ENCODE peak calls at places on chromosomes 16 and 17, in ten cellular contexts. E is dorsolateral prefrontal cortex, N is pancreas, I is AG09309, C is AG04449, O is fibroblast of pulmonary artery, M is ovary, S is HCT116, H is left ventricle myocardium inferior, X is bronchial epithelial cell. Z is an unnamed sample.

GRCh38 chr16:89873822-89874689 is 664 bp downstream of the TCF25 start:
- DNase-seq in H (peak), O (peak), X (peak), I (peak), E (peak), S (peak), C (peak), M (peak), N (peak), Z (peak)

GRCh38 chr16:76959166-76959565 is 231.8 kb upstream of the MON1B start:
- DNase-seq in S (no peak), M (no peak), O (no peak), C (no peak), I (no peak), N (no peak), E (no peak), H (no peak), X (peak), Z (no peak)

GRCh38 chr17:41547378-41547841 is 19.3 kb upstream of the KRT19 start:
- DNase-seq in M (peak), S (peak), O (peak), I (no peak), X (no peak), N (no peak), H (no peak), C (no peak), E (no peak), Z (no peak)

GRCh38 chr17:78493455-78494188 is 83.6 kb downstream of the DNAH17 start:
- DNase-seq in I (no peak), E (no peak), X (no peak), M (no peak), O (no peak), C (no peak), S (no peak), H (no peak), N (no peak), Z (no peak)

GRCh38 chr17:80086081-80086480 is 15.3 kb upstream of the GAA start:
- DNase-seq in X (no peak), S (no peak), I (no peak), C (no peak), O (no peak), E (no peak), N (no peak), H (no peak), M (no peak), Z (no peak)

GRCh38 chr16:27251561-27252205 is 16.9 kb downstream of the NSMCE1 start:
- DNase-seq in I (no peak), S (no peak), H (no peak), O (no peak), C (no peak), E (no peak), X (no peak), M (no peak), N (no peak), Z (no peak)

GRCh38 chr16:56388209-56388608 is 37.1 kb downstream of the AMFR start:
- DNase-seq in X (peak), M (no peak), C (no peak), I (no peak), N (no peak), S (no peak), E (no peak), O (no peak), H (no peak), Z (no peak)

GRCh38 chr17:39739020-39739884 is 1.5 kb downstream of the GRB7 start:
- DNase-seq in N (peak), X (peak), I (no peak), C (no peak), H (no peak), M (no peak), S (peak), E (no peak), O (no peak), Z (peak)

GRCh38 chr17:73311428-73311780 is 397 bp downstream of the CDC42EP4 start:
- DNase-seq in M (no peak), X (no peak), N (no peak), C (no peak), H (peak), E (no peak), O (no peak), I (no peak), S (no peak), Z (peak)

GRCh38 chr17:20028436-20028835 is 19.3 kb downstream of the SPECC1 start:
- DNase-seq in X (peak), O (peak), C (no peak), H (no peak), S (no peak), M (no peak), I (peak), E (no peak), N (no peak), Z (no peak)

GRCh38 chr16:77112701-77113100 is 78.3 kb upstream of the MON1B start:
- DNase-seq in E (no peak), H (no peak), O (no peak), N (no peak), S (no peak), I (no peak), M (no peak), X (no peak), C (no peak), Z (no peak)

GRCh38 chr16:3922241-3922640 is 41.7 kb upstream of the CREBBP start:
- DNase-seq in H (no peak), I (no peak), M (no peak), S (no peak), O (no peak), X (no peak), N (no peak), C (no peak), E (no peak), Z (peak)

GRCh38 chr16:15985144-15985543 is 35.7 kb downstream of the ABCC1 start:
- DNase-seq in H (no peak), X (no peak), I (no peak), E (no peak), M (no peak), N (no peak), S (no peak), C (no peak), O (no peak), Z (no peak)

GRCh38 chr17:80349437-80350160 is 65.4 kb upstream of the ENDOV start:
- DNase-seq in N (no peak), O (no peak), S (no peak), I (no peak), C (no peak), E (no peak), H (no peak), M (no peak), X (no peak), Z (no peak)

GRCh38 chr16:410516-411178 is 9.0 kb downstream of the DECR2 start:
- DNase-seq in N (peak), E (no peak), S (no peak), H (no peak), C (no peak), M (no peak), O (no peak), X (no peak), I (no peak), Z (no peak)

GRCh38 chr16:85856054-85856453 is 42.9 kb upstream of the IRF8 start:
- DNase-seq in E (no peak), C (no peak), O (no peak), X (no peak), S (no peak), I (no peak), N (no peak), M (no peak), H (no peak), Z (no peak)

GRCh38 chr16:1929578-1930337 is 11.5 kb upstream of the HS3ST6 start:
- DNase-seq in E (peak), X (peak), O (peak), H (peak), C (no peak), N (peak), M (peak), I (peak), S (no peak), Z (peak)

GRCh38 chr17:4940625-4941021 is 555 bp downstream of the RNF167 start:
- DNase-seq in M (no peak), I (no peak), H (no peak), C (no peak), S (no peak), X (no peak), E (no peak), O (no peak), N (no peak), Z (no peak)

GRCh38 chr17:44928136-44928535 is 12.8 kb upstream of the GFAP start:
- DNase-seq in I (no peak), H (peak), M (no peak), N (no peak), X (no peak), C (no peak), E (no peak), O (no peak), S (no peak), Z (peak)

GRCh38 chr16:58464916-58465731 is 34.8 kb upstream of the NDRG4 start:
- DNase-seq in S (no peak), I (no peak), H (no peak), M (no peak), N (no peak), C (no peak), E (no peak), O (peak), X (no peak), Z (no peak)

GRCh38 chr16:84815446-84815845 is 4.3 kb upstream of the CRISPLD2 start:
- DNase-seq in N (no peak), O (no peak), C (no peak), E (no peak), X (no peak), H (no peak), I (no peak), M (no peak), S (no peak), Z (no peak)

GRCh38 chr17:15963670-15964110 is 18.8 kb downstream of the ADORA2B start:
- DNase-seq in I (no peak), E (peak), S (peak), H (no peak), X (peak), N (no peak), O (peak), C (no peak), M (no peak), Z (no peak)

GRCh38 chr16:56632848-56633365 is 448 bp downstream of the MT1M start:
- DNase-seq in I (no peak), N (no peak), S (no peak), M (no peak), E (no peak), X (no peak), O (no peak), C (no peak), H (no peak), Z (no peak)

GRCh38 chr16:59192551-59193199 is 458.6 kb upstream of the GOT2 start:
- DNase-seq in X (no peak), N (no peak), O (peak), H (no peak), I (no peak), S (no peak), E (no peak), C (no peak), M (no peak), Z (no peak)

GRCh38 chr16:29900888-29901606 is 759 bp downstream of the ASPHD1 start:
- DNase-seq in X (no peak), S (no peak), E (no peak), O (peak), I (no peak), M (no peak), H (no peak), N (no peak), C (no peak), Z (peak)
- H3K4me3 ChIP-seq in X (peak), S (peak), E (peak), O (peak), I (peak), M (no peak), H (peak), N (peak), C (peak), Z (peak)

GRCh38 chr16:10579965-10580918 is at the start of gene EMP2:
- DNase-seq in O (peak), E (no peak), I (no peak), C (no peak), S (peak), H (peak), N (peak), M (peak), X (peak), Z (peak)
- TF ChIP-seq CTCF in O (peak), E (peak), I (peak), C (peak), S (peak), H (peak), N (no peak), M (peak), X (peak), Z (peak)

GRCh38 chr16:67170948-67171649 is 761 bp downstream of the NOL3 start:
- DNase-seq in O (no peak), N (no peak), M (no peak), H (no peak), C (no peak), S (no peak), X (no peak), I (no peak), E (no peak), Z (no peak)
- H3K4me3 ChIP-seq in O (peak), N (peak), M (peak), H (peak), C (peak), S (peak), X (peak), I (peak), E (peak), Z (peak)

GRCh38 chr17:46766493-46767491 is 51.7 kb downstream of the WNT3 start:
- DNase-seq in X (no peak), N (no peak), S (no peak), C (no peak), H (no peak), M (no peak), O (no peak), E (peak), I (no peak), Z (no peak)
- TF ChIP-seq CTCF in X (no peak), N (no peak), S (peak), C (no peak), H (no peak), M (no peak), O (no peak), E (no peak), I (no peak), Z (no peak)

DNA sequence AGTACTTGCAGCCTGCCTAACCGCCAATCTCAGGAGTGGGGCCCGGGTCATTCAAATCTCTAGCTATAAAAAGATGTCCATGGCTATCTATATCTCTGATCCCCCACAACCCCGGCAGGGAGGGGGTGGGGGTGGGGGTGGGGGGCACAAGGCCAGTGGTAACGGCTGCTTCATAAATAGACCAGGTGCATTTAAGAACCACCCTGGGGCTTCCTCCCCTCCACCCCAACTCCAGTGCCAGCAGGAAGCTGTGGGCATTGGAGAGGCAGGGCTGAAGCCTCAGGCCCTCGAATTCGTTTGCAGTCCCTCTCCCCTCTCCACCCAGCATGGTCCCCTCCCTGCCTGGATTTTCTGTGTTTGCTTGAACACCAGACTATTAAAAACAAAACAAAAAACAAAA is 56.0 kb downstream of the RAP1GAP2 start:
- DNase-seq in I (no peak), O (no peak), C (no peak), E (no peak), M (no peak), H (no peak), S (no peak), N (no peak), X (no peak), Z (no peak)
- H3K4me3 ChIP-seq in I (no peak), O (no peak), C (no peak), E (no peak), M (no peak), H (peak), S (no peak), N (no peak), X (no peak), Z (no peak)

GRCh38 chr17:68863091-68863652 is 92.0 kb downstream of the ABCA8 start:
- DNase-seq in E (no peak), I (no peak), X (no peak), M (no peak), N (no peak), C (no peak), H (no peak), O (no peak), S (no peak), Z (no peak)
- TF ChIP-seq CTCF in E (no peak), I (no peak), X (no peak), M (no peak), N (no peak), C (no peak), H (no peak), O (no peak), S (no peak), Z (no peak)

Z was measured in lower lobe of right lung.